ENCODE peak calls at places on chromosome 19, in four cellular contexts. C is psoas muscle, E is thoracic aorta, G is PC-9. X is an unnamed sample.
A peak's percentile ranks its signal among the peaks of the same experiment; 100 is the strongest.

GRCh38 chr19:4738734-4739133 is 15.1 kb upstream of the DPP9 start:
- DNase-seq in E (no peak), G (no peak), C (no peak), X (no peak)

GRCh38 chr19:45785781-45786532 is 3.7 kb upstream of the DMPK start:
- DNase-seq in C (no peak), E (no peak), G (no peak), X (no peak)

GRCh38 chr19:4441994-4442845 is 15.4 kb downstream of the UBXN6 start:
- DNase-seq in C (no peak), G (no peak), E (no peak), X (no peak)

GRCh38 chr19:29812080-29812880 is 489 bp downstream of the CCNE1 start:
- DNase-seq in C (peak; percentile 49), E (no peak), G (no peak), X (no peak)

GRCh38 chr19:50418186-50419021 is at the start of gene SPIB:
- DNase-seq in E (no peak), C (peak; percentile 48), G (no peak), X (no peak)

GRCh38 chr19:56508282-56508778 is 675 bp downstream of the ZNF471 start:
- DNase-seq in C (peak; percentile 39), G (no peak), E (no peak), X (no peak)

GRCh38 chr19:41352609-41353465 is 885 bp downstream of the TGFB1 start:
- DNase-seq in G (no peak), E (no peak), C (peak; percentile 68), X (no peak)

GRCh38 chr19:43532571-43532961 is 422 bp upstream of the ZNF575 start:
- DNase-seq in G (no peak), C (peak; percentile 78), E (no peak), X (no peak)

GRCh38 chr19:12745166-12745897 is 6.3 kb upstream of the BEST2 start:
- DNase-seq in C (no peak), E (no peak), G (peak; percentile 67), X (no peak)

GRCh38 chr19:28424041-28424440 is 788.9 kb downstream of the UQCRFS1 start:
- DNase-seq in C (no peak), E (no peak), G (no peak), X (no peak)

GRCh38 chr19:31423896-31424295 is 74.7 kb upstream of the TSHZ3 start:
- DNase-seq in E (no peak), C (no peak), G (no peak), X (no peak)

GRCh38 chr19:30130356-30131122 is 188.5 kb downstream of the URI1 start:
- DNase-seq in E (no peak), G (no peak), C (no peak), X (no peak)

GRCh38 chr19:17294051-17294891 is 9.0 kb downstream of the ABHD8 start:
- DNase-seq in C (peak; percentile 69), G (peak; percentile 36), E (no peak), X (no peak)

GRCh38 chr19:5397804-5398692 is 57.2 kb upstream of the ZNRF4 start:
- DNase-seq in C (no peak), E (no peak), G (no peak), X (no peak)

GRCh38 chr19:50500753-50501151 is 10.2 kb downstream of the JOSD2 start:
- DNase-seq in C (peak; percentile 86), G (no peak), E (no peak), X (no peak)

GRCh38 chr19:49326165-49326704 is 1.2 kb upstream of the SLC6A16 start:
- DNase-seq in C (no peak), G (no peak), E (no peak), X (no peak)

GRCh38 chr19:33883869-33884519 is 87.3 kb downstream of the KCTD15 start:
- DNase-seq in G (no peak), E (no peak), C (no peak), X (no peak)

GRCh38 chr19:6723108-6723618 is 2.7 kb upstream of the C3 start:
- DNase-seq in E (no peak), G (peak; percentile 70), C (peak; percentile 79), X (peak; percentile 57)

GRCh38 chr19:41734156-41734555 is 21.2 kb upstream of the CEACAM6 start:
- DNase-seq in G (no peak), E (no peak), C (no peak), X (no peak)

GRCh38 chr19:33379151-33379829 is 5.8 kb downstream of the CEBPG start:
- DNase-seq in E (no peak), C (no peak), G (no peak), X (no peak)

GRCh38 chr19:31314849-31315620 is 34.2 kb downstream of the TSHZ3 start:
- DNase-seq in C (no peak), G (no peak), E (no peak), X (no peak)

DNA sequence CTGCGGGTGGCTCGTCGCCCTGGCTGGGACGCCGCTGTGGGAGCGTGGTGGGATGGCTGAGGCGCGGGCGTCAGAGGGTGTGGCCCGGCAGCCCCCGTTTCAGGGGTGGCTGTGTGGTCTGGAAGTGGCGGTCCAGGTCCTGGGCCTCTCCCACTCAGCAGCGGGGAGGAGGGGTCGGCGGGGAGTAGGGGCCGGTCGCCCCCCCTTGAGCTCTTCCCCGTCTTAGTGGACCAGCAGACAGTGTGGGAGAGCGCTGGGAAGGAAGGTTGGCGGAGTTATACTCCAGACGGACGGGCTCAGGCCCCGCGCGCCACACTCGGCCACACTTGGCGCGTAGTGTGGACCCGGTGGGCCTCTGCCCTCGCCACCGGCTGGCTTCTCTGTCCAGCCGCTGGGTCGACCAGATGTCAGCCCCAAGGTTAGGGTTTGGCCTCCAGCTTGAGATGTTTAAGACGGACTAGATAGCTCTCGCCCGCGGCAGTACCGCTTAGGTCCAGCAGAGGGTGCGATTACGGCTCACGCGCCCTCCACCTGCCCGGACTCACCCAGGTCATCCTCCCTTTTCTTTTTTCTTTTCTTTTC is 21.7 kb upstream of the ZNF429 start:
- DNase-seq in E (no peak), G (no peak), C (peak; percentile 72), X (peak; percentile 41)
- TF ChIP-seq CTCF in E (peak; percentile 54), G (peak; percentile 61), C (peak; percentile 45), X (no peak)

GRCh38 chr19:36113895-36114762 is 546 bp downstream of the POLR2I start:
- DNase-seq in E (no peak), C (no peak), G (no peak), X (no peak)
- TF ChIP-seq CTCF in E (no peak), C (no peak), G (peak; percentile 42), X (no peak)

GRCh38 chr19:53707278-53707677 is 75.5 kb downstream of the DPRX start:
- DNase-seq in C (no peak), G (no peak), E (no peak), X (no peak)
- TF ChIP-seq CTCF in C (no peak), G (no peak), E (no peak), X (no peak)

GRCh38 chr19:55106591-55106990 is 10.8 kb downstream of the PPP1R12C start:
- DNase-seq in G (no peak), E (no peak), C (peak; percentile 15), X (no peak)
- TF ChIP-seq CTCF in G (no peak), E (no peak), C (no peak), X (no peak)

GRCh38 chr19:18847516-18848463 is 16.0 kb downstream of the UPF1 start:
- DNase-seq in G (no peak), E (no peak), C (no peak), X (no peak)
- TF ChIP-seq CTCF in G (peak; percentile 48), E (no peak), C (no peak), X (no peak)

GRCh38 chr19:54297759-54298305 is 15.1 kb downstream of the LILRA5 start:
- DNase-seq in C (no peak), G (no peak), E (no peak), X (no peak)
- TF ChIP-seq CTCF in C (no peak), G (no peak), E (no peak), X (no peak)

GRCh38 chr19:1279782-1280341 is 4.5 kb downstream of the FAM174C start:
- DNase-seq in E (no peak), C (peak; percentile 91), G (peak; percentile 48), X (no peak)
- TF ChIP-seq CTCF in E (peak; percentile 97), C (peak; percentile 91), G (peak; percentile 83), X (peak; percentile 37)

GRCh38 chr19:15028490-15028889 is 20.8 kb upstream of the CASP14 start:
- DNase-seq in G (no peak), E (no peak), C (no peak), X (no peak)

GRCh38 chr19:15022752-15023151 is 26.5 kb upstream of the CASP14 start:
- DNase-seq in G (no peak), E (no peak), C (no peak), X (no peak)

GRCh38 chr19:15021286-15022007 is 27.8 kb upstream of the CASP14 start:
- DNase-seq in G (no peak), C (no peak), E (no peak), X (no peak)

DNA sequence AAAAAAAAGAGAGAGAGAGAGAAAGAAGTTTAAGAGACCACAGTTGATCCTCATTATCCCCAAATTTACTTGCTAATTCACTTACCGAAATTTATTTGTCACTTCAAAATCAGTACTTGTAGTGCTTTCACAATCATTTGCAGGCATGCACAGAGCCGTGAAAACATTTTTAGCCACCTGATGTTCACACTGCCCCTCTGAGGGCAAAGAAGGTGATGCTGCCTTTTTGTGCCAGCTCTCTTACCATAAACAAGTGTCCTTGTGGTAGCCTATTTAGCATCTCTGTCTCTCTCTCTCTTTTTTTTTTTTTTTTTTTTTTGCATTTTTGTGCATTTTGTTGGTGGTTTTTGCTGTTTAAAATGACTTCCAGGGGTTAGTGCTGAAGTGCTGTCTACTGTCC is 24.0 kb upstream of the CASP14 start:
- DNase-seq in E (no peak), C (no peak), G (peak; percentile 65), X (no peak)
- TF ChIP-seq CTCF in E (no peak), C (no peak), G (peak; percentile 64), X (no peak)

GRCh38 chr19:11558881-11559828 is at the start of gene ELOF1:
- DNase-seq in C (peak; percentile 99), E (peak; percentile 95), G (peak; percentile 97), X (peak; percentile 83)
- TF ChIP-seq CTCF in C (no peak), E (peak; percentile 22), G (peak; percentile 48), X (no peak)